ENCODE peak calls at places on chromosome 9, in six cellular contexts. B, Y, H, P, Z and D are unnamed samples.

GRCh38 chr9:33331411-33331891 is 41.1 kb downstream of the NFX1 start:
- DNase-seq in Y (no peak), Z (no peak), H (no peak), P (no peak), B (no peak), D (no peak)

GRCh38 chr9:82548030-82548429 is 514.9 kb downstream of the RASEF start:
- DNase-seq in Y (no peak), B (no peak), Z (no peak), P (no peak), H (no peak), D (no peak)

GRCh38 chr9:122186301-122186700 is 26.6 kb downstream of the MORN5 start:
- DNase-seq in P (no peak), Y (no peak), B (no peak), H (no peak), Z (peak), D (no peak)

GRCh38 chr9:21015959-21016358 is 15.5 kb downstream of the HACD4 start:
- DNase-seq in Z (no peak), Y (no peak), B (no peak), P (no peak), H (no peak), D (no peak)

GRCh38 chr9:92496401-92496800 is 14.1 kb upstream of the ASPN start:
- DNase-seq in P (no peak), Y (no peak), B (no peak), Z (no peak), H (peak), D (no peak)

GRCh38 chr9:22405869-22406659 is 40.6 kb upstream of the DMRTA1 start:
- DNase-seq in H (no peak), Z (no peak), P (no peak), B (no peak), Y (no peak), D (no peak)

GRCh38 chr9:121558423-121558950 is 58.8 kb upstream of the GGTA1 start:
- DNase-seq in B (no peak), H (no peak), Z (peak), Y (no peak), P (no peak), D (no peak)

GRCh38 chr9:1709347-1709746 is 305.8 kb upstream of the SMARCA2 start:
- DNase-seq in H (no peak), P (no peak), Y (no peak), B (no peak), Z (peak), D (no peak)

GRCh38 chr9:100222674-100223073 is 123.6 kb downstream of the INVS start:
- DNase-seq in B (no peak), H (peak), Y (no peak), P (no peak), Z (peak), D (no peak)

GRCh38 chr9:71703172-71703872 is 65.0 kb downstream of the CEMIP2 start:
- DNase-seq in P (no peak), Z (no peak), B (no peak), Y (no peak), H (no peak), D (no peak)

GRCh38 chr9:95379630-95380029 is 62.1 kb upstream of the FANCC start:
- DNase-seq in Y (no peak), H (no peak), P (no peak), B (no peak), Z (peak), D (no peak)

GRCh38 chr9:15231788-15232635 is 75.0 kb downstream of the TTC39B start:
- DNase-seq in B (no peak), Z (peak), Y (no peak), P (no peak), H (no peak), D (no peak)

GRCh38 chr9:92728831-92729734 is 35.5 kb downstream of the BICD2 start:
- DNase-seq in Z (peak), B (no peak), Y (peak), P (peak), H (no peak), D (no peak)

GRCh38 chr9:87395804-87396458 is 101.7 kb upstream of the DAPK1 start:
- DNase-seq in Z (no peak), Y (no peak), H (peak), B (no peak), P (no peak), D (no peak)

GRCh38 chr9:27654629-27655285 is 81.5 kb upstream of the C9orf72 start:
- DNase-seq in B (no peak), Z (no peak), H (no peak), Y (no peak), P (no peak), D (no peak)

GRCh38 chr9:16830806-16831205 is 39.7 kb downstream of the BNC2 start:
- DNase-seq in P (no peak), H (no peak), Y (no peak), B (no peak), Z (no peak), D (no peak)

GRCh38 chr9:91781116-91781515 is 168.9 kb downstream of the ROR2 start:
- DNase-seq in B (no peak), P (no peak), Z (no peak), Y (no peak), H (no peak), D (no peak)

GRCh38 chr9:108521063-108521462 is 334.7 kb downstream of the ACTL7B start:
- DNase-seq in P (no peak), Y (no peak), B (no peak), Z (no peak), H (peak), D (no peak)

GRCh38 chr9:109726122-109726521 is 53.9 kb upstream of the PALM2AKAP2 start:
- DNase-seq in B (no peak), Z (no peak), P (no peak), H (no peak), Y (no peak), D (no peak)

GRCh38 chr9:3035594-3036389 is 191.9 kb upstream of the PUM3 start:
- DNase-seq in Z (no peak), P (no peak), Y (no peak), H (no peak), B (no peak), D (no peak)

GRCh38 chr9:97502222-97502983 is 937 bp downstream of the TMOD1 start:
- DNase-seq in Y (peak), P (peak), Z (no peak), H (no peak), B (no peak), D (peak)

GRCh38 chr9:12817702-12818101 is 42.9 kb downstream of the LURAP1L start:
- DNase-seq in H (peak), P (no peak), Z (no peak), B (no peak), Y (no peak), D (peak)

GRCh38 chr9:76394896-76395244 is 644 bp upstream of the RFK start:
- DNase-seq in H (peak), P (peak), B (no peak), Z (peak), Y (peak), D (peak)

GRCh38 chr9:109441296-109441695 is 56.8 kb downstream of the PTPN3 start:
- DNase-seq in P (no peak), B (no peak), Z (no peak), Y (no peak), H (no peak), D (no peak)

GRCh38 chr9:20760246-20760901 is 76.3 kb downstream of the FOCAD start:
- DNase-seq in H (peak), Z (no peak), P (no peak), Y (no peak), B (no peak), D (no peak)

GRCh38 chr9:121688681-121689080 is 37.2 kb downstream of the DAB2IP start:
- DNase-seq in P (no peak), Y (peak), B (no peak), H (no peak), Z (no peak), D (no peak)

GRCh38 chr9:120383999-120384924 is 195.7 kb downstream of the CDK5RAP2 start:
- DNase-seq in Z (no peak), P (no peak), Y (peak), B (no peak), H (peak), D (no peak)

GRCh38 chr9:121567142-121568100 is 67.8 kb upstream of the GGTA1 start:
- DNase-seq in B (no peak), Z (no peak), P (no peak), Y (peak), H (peak), D (no peak)

GRCh38 chr9:91376239-91376638 is 14.5 kb upstream of the AUH start:
- DNase-seq in Z (no peak), B (no peak), Y (no peak), H (no peak), P (no peak), D (no peak)

GRCh38 chr9:87554177-87554940 is 56.7 kb downstream of the DAPK1 start:
- DNase-seq in H (no peak), Z (peak), P (no peak), Y (no peak), B (no peak), D (no peak)

GRCh38 chr9:83572524-83572923 is 34.3 kb upstream of the FRMD3 start:
- DNase-seq in Z (peak), Y (no peak), B (no peak), P (peak), H (peak), D (no peak)

GRCh38 chr9:94611638-94612068 is 18.0 kb upstream of the FBP2 start:
- DNase-seq in Z (peak), Y (no peak), B (no peak), H (no peak), P (no peak), D (no peak)

GRCh38 chr9:137708590-137709284 is 89.9 kb downstream of the EHMT1 start:
- DNase-seq in Y (no peak), H (no peak), Z (no peak), B (no peak), P (no peak), D (no peak)

GRCh38 chr9:137707361-137707760 is 88.6 kb downstream of the EHMT1 start:
- DNase-seq in P (no peak), B (no peak), Y (no peak), Z (no peak), H (no peak), D (no peak)

GRCh38 chr9:137709411-137710101 is 90.8 kb downstream of the EHMT1 start:
- DNase-seq in H (no peak), B (no peak), P (no peak), Z (no peak), Y (no peak), D (no peak)

GRCh38 chr9:137711678-137712105 is 92.9 kb downstream of the EHMT1 start:
- DNase-seq in Y (no peak), P (no peak), Z (no peak), H (no peak), B (no peak), D (no peak)

DNA sequence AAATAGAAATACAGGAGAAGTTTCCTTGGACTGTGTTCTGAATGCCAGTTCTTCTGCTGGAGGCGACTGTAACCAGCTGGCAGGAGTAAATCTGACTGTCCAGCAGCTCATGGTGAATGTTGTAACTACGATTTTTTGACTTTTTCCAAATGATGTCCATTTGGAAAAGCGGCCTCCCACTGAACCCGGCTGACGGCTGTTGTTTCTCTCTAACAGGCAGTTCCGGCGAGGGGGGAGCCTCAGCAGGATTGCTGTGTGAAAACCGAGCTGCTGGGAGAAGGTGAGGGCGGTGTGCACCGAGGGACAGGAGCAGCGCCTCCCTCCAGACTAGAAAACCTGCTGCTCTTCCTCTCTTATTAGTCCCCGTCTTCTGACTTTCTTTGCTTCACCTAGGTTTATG is 91.9 kb downstream of the EHMT1 start:
- DNase-seq in B (no peak), H (no peak), Z (no peak), Y (no peak), P (no peak), D (no peak)
- TF ChIP-seq CTCF in B (no peak), H (no peak), Z (no peak), Y (no peak), P (no peak), D (no peak)

DNA sequence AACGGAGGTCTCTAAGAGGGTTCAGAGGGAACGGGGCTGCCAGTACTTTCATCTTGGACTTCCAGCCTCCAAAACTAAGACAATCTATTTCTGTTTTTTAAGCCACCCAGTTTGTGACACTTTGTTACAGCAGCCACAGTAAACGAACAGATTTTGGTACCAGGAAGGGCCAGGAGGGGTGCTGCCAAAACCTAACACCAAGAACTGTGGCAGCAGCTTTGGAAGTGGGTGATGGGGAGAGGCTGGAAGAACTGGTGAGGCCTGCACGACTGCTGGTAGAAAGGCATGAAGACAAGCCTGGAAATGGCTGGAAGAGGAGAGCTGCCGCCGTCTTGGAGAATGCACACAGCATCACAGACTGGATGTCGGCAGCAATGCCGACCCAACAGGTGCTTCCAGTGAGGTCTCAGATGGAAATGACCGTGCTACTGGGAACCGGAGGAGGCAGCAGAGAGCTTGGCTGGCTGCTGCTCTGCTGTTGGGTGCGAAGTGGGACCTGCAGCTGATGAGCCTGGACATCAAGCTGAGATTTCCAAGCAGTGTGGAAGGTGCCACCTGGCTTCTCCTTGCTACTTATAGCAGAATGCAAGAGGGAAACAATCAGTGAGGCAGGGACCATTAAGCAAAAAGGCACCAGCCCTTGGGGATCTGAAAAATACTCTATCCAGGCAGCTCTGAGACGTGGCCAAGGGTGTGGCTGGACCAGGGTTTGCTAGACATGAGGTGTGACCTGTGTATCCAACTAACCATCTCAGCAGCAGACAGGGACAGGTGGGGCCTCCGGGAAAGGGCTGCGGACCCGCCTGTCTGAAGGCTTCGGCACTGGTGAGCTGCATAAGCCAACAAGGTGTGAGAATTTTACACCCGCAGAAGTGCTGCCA is 4.7 kb upstream of the TMEM210 start:
- DNase-seq in Z (peak), B (no peak), H (peak), Y (no peak), P (no peak), D (no peak)
- TF ChIP-seq CTCF in Z (peak), B (peak), H (peak), Y (peak), P (no peak), D (no peak)

DNA sequence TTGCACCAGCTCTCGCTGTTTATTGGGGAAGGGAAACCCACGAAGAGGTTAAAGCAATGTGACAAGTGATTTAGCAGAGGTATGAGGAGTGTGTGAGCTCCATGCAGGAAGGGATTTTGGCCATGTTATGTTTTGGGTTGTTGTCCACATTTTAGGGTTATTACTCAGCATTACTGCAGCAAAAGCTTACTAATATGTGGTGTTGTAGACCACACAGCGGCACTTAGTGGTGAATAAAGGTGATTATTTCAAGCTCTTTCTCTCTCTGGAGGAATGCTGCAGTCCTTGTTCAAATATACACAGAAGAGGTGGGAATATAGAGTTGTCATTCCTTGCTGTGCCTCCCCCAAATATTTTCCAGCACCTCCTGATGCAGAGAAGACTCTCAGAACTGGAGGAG is 29.7 kb upstream of the AKNA start:
- DNase-seq in H (peak), Y (no peak), B (no peak), Z (no peak), P (no peak), D (no peak)
- TF ChIP-seq CTCF in H (peak), Y (no peak), B (no peak), Z (no peak), P (no peak), D (no peak)

DNA sequence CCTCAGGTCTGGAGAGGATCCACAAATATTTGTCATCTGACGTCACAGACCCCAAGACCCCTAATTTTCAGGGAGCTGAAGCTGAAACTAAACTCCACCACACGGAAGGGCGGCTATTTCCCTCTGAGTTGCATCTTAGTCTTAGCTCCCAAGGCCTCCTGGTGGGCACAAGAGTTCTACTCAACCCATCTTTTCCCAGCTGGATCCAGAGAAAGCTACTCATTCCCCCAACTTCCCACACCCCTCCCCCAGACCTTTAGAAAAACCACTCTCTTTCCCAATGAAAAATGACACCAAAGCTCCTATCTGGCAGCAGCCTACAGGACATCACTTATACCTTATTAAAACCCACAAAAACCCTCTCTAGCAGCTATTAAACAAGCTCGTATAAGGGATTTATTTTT is 67.1 kb upstream of the SLC1A1 start:
- DNase-seq in B (no peak), H (no peak), Z (no peak), P (no peak), Y (no peak), D (no peak)
- TF ChIP-seq CTCF in B (no peak), H (peak), Z (no peak), P (no peak), Y (no peak), D (no peak)

DNA sequence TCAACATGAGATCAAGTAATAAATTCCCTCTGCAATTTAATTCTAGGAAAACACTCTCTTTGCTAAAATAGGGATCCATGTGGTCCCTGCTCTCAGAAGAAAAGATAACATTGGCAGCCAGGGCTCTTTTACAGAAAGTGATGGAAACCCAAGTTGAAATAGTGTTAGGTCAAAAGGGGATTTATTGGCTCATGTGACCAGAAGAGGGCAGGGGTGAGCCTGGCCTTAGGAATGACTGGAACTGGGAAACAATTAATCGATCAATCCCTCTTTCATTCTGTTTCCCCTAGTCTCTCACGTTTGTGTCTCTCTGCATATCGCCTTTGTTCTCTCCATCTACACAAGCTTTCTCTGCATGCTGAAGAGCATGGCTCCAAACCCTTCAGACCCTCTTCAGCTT is 58.3 kb upstream of the ALDH1B1 start:
- DNase-seq in H (no peak), Y (no peak), Z (no peak), B (no peak), P (no peak), D (no peak)
- TF ChIP-seq CTCF in H (peak), Y (peak), Z (no peak), B (peak), P (no peak), D (no peak)

GRCh38 chr9:129722913-129723312 is 29.9 kb downstream of the PTGES start:
- DNase-seq in Y (no peak), H (no peak), Z (no peak), P (no peak), B (no peak), D (no peak)

GRCh38 chr9:129718647-129719046 is 34.2 kb downstream of the PTGES start:
- DNase-seq in Z (no peak), Y (no peak), P (no peak), H (no peak), B (no peak), D (no peak)

GRCh38 chr9:129719135-129719534 is 33.7 kb downstream of the PTGES start:
- DNase-seq in Y (no peak), Z (no peak), H (no peak), P (no peak), B (no peak), D (no peak)

GRCh38 chr9:129720181-129720864 is 32.5 kb downstream of the PTGES start:
- DNase-seq in B (no peak), P (no peak), Y (no peak), H (no peak), Z (no peak), D (no peak)

DNA sequence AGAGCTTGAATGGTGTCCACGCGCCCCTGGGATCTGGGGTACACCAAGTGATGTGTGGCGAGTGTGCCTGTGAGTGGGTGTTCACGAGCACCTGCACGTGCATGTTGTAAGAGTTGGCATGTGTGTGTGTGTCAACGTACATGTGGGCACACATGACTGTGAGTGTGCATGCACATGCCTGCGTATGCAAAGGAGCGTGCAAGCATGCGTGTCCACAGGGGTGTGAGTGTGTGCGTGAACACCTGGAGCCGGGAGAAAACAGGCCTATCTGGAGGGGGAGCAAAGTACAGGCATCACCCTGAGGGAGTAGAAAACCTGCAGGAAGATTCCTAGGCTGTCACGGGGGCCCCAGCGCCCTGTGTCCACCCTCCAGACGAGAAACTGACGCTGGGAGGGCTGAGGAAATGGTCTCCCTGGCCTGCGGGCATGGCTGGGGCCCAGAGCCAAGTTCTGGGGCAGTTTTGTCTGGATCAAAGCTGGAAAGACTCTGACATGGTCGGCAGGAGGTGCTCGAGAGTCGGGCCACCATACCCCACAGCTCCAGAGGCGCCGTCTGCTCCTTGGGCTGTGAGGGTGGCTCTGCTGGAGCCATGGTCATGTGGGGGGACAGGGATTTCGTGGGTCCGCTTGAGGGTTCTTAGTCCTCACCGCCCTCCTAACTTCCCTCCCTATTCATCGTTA is 31.8 kb downstream of the PTGES start:
- DNase-seq in Y (no peak), P (no peak), Z (no peak), B (no peak), H (no peak), D (no peak)
- TF ChIP-seq CTCF in Y (no peak), P (no peak), Z (no peak), B (peak), H (no peak), D (no peak)